ENCODE peak calls at places on chromosomes 1 and 21, in four cellular contexts. S is cardiac muscle cell, D is A549, U is mammary epithelial cell. A is an unnamed sample.

GRCh38 chr1:225191199-225191753 is 236.6 kb downstream of the LBR start:
- DNase-seq in U (no peak), D (no peak), S (no peak), A (no peak)

GRCh38 chr21:44866780-44867179 is 6.7 kb downstream of the PTTG1IP start:
- DNase-seq in D (no peak), S (no peak), U (no peak), A (no peak)

GRCh38 chr1:223774133-223774811 is 61.9 kb downstream of the CAPN2 start:
- DNase-seq in S (no peak), D (no peak), U (no peak), A (no peak)

GRCh38 chr1:219140308-219140877 is 33.3 kb upstream of the LYPLAL1 start:
- DNase-seq in U (no peak), S (no peak), D (no peak), A (no peak)

GRCh38 chr1:37817481-37817880 is 9.5 kb upstream of the YRDC start:
- DNase-seq in D (peak), S (no peak), U (no peak), A (peak)

GRCh38 chr1:26066857-26067256 is 573 bp downstream of the TRIM63 start:
- DNase-seq in S (peak), U (no peak), D (no peak), A (no peak)

GRCh38 chr1:183804916-183805734 is at the start of gene RGL1:
- DNase-seq in U (peak), S (peak), D (peak), A (peak)

GRCh38 chr1:22416555-22417454 is 34.8 kb upstream of the ZBTB40 start:
- DNase-seq in D (peak), S (peak), U (peak), A (peak)

GRCh38 chr21:43827015-43827611 is 37.7 kb downstream of the RRP1 start:
- DNase-seq in U (peak), D (peak), S (no peak), A (peak)

GRCh38 chr1:39609618-39610331 is 29.7 kb downstream of the HEYL start:
- DNase-seq in S (peak), U (peak), D (peak), A (no peak)

GRCh38 chr1:32246888-32247273 is at the start of gene FAM167B:
- DNase-seq in U (no peak), D (no peak), S (no peak), A (peak)

GRCh38 chr1:64471218-64471719 is 1.3 kb downstream of the CACHD1 start:
- DNase-seq in D (no peak), S (peak), U (peak), A (peak)

GRCh38 chr1:82542766-82543165 is 742.0 kb downstream of the ADGRL2 start:
- DNase-seq in S (no peak), D (no peak), U (no peak), A (peak)

GRCh38 chr1:2547210-2548067 is 8.7 kb upstream of the TNFRSF14 start:
- DNase-seq in D (no peak), U (no peak), S (no peak), A (no peak)

GRCh38 chr1:224052767-224053166 is 61.1 kb upstream of the FBXO28 start:
- DNase-seq in S (no peak), D (no peak), U (peak), A (peak)

GRCh38 chr1:208731976-208732821 is 488.0 kb upstream of the PLXNA2 start:
- DNase-seq in D (no peak), U (no peak), S (no peak), A (peak)

GRCh38 chr1:40382601-40383000 is 9.1 kb downstream of the SMAP2 start:
- DNase-seq in D (no peak), S (no peak), U (no peak), A (no peak)

GRCh38 chr1:205357567-205357966 is 845 bp upstream of the KLHDC8A start:
- DNase-seq in S (no peak), U (no peak), D (no peak), A (no peak)

GRCh38 chr1:177780096-177780700 is 189.7 kb downstream of the SEC16B start:
- DNase-seq in U (peak), S (peak), D (peak), A (peak)

GRCh38 chr1:115303364-115303763 is 34.7 kb downstream of the NGF start:
- DNase-seq in S (no peak), U (no peak), D (no peak), A (no peak)

GRCh38 chr1:25204797-25205441 is 27.4 kb downstream of the SYF2 start:
- DNase-seq in D (peak), S (peak), U (peak), A (peak)

GRCh38 chr1:200364121-200364759 is 45.6 kb downstream of the ZNF281 start:
- DNase-seq in D (peak), S (no peak), U (no peak), A (peak)

GRCh38 chr1:212689758-212690540 is 9.7 kb downstream of the BATF3 start:
- DNase-seq in D (no peak), S (no peak), U (no peak), A (no peak)

GRCh38 chr1:147600119-147601111 is 59.1 kb downstream of the BCL9 start:
- DNase-seq in U (peak), D (peak), S (peak), A (peak)

GRCh38 chr1:37472994-37473393 is 1.4 kb upstream of the ZC3H12A start:
- DNase-seq in D (no peak), S (no peak), U (no peak), A (no peak)

GRCh38 chr1:5311634-5312298 is 657.4 kb downstream of the AJAP1 start:
- DNase-seq in S (no peak), U (no peak), D (no peak), A (no peak)

GRCh38 chr1:246618240-246618639 is 52.0 kb downstream of the CNST start:
- DNase-seq in U (no peak), D (no peak), S (no peak), A (no peak)

GRCh38 chr1:234212764-234213406 is 160.4 kb upstream of the COA6 start:
- DNase-seq in D (peak), U (peak), S (peak), A (peak)

GRCh38 chr1:219264557-219264956 is 90.9 kb downstream of the LYPLAL1 start:
- DNase-seq in S (no peak), D (no peak), U (no peak), A (no peak)

GRCh38 chr1:151372411-151372934 is at the start of gene SELENBP1:
- DNase-seq in S (peak), D (peak), U (no peak), A (peak)

GRCh38 chr1:243341074-243341473 is 85.2 kb downstream of the SDCCAG8 start:
- DNase-seq in S (no peak), D (peak), U (no peak), A (no peak)

GRCh38 chr1:172956871-172957270 is 93.9 kb downstream of the TNFSF18 start:
- DNase-seq in S (no peak), D (no peak), U (no peak), A (no peak)

GRCh38 chr1:206489980-206490534 is 17.3 kb upstream of the RASSF5 start:
- DNase-seq in U (peak), D (peak), S (peak), A (peak)

DNA sequence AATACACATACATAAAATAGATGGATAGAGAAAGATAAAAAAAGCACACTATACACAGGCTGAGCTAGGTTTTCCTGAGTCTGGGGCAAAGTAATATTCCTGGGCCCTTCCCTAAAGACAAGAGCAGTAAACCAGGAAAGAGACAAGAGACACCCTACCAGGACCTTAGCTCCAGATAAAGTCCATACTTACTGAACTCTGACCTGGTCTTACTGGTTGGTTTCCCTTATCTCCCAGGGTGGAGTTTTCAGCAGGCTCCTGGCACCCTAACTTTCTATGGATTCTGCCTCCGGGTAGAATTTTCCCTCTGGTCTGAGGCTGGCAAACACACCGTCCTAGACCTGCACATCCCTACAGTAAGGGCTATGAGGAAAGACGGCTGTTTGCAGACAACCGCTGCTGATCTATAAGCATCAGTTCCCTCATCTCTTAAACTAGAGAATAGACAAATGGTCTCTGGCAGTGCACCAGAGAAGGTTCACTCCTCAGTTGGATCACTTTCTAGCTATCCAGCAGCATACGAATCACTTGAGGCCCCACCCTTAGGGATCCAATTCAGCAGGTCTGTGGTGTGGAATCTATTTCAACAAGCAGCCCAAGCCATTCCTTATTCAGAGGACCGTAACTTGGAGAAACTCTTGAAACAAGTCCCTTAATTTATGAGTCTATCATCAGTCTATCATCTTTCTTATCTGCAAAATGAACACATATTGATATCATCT is 52.0 kb downstream of the ARHGEF11 start:
- DNase-seq in U (peak), D (no peak), S (no peak), A (peak)
- H3K4me3 ChIP-seq in U (no peak), D (no peak), S (no peak), A (no peak)

GRCh38 chr1:166167395-166167922 is 658 bp upstream of the FAM78B start:
- DNase-seq in D (no peak), U (no peak), S (no peak), A (no peak)
- H3K4me3 ChIP-seq in D (peak), U (peak), S (peak), A (peak)

GRCh38 chr1:30823969-30824735 is 66.6 kb upstream of the LAPTM5 start:
- DNase-seq in D (peak), U (peak), S (peak), A (peak)
- H3K4me3 ChIP-seq in D (peak), U (peak), S (peak), A (peak)

DNA sequence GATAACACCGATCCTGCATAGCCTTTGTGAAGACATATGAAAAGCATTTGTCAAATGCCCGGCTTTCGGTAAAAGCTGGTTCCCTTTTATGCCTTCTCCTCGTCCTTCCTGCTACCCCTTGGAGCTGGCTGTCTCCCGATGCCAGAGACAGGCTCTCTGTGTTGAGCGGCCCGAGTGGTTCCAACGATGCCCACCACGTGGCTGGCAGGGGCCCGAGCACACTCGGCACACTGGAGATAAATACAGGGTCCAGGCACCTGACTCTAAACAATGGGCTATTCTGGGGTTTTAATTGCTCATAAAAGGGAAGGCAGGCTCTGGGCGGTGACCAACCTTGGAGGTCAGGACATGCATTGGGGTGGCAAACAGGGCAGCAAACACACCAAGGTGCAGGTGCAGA is 207.1 kb downstream of the HIVEP3 start:
- DNase-seq in U (no peak), D (no peak), S (no peak), A (no peak)
- H3K4me3 ChIP-seq in U (no peak), D (no peak), S (no peak), A (no peak)

A was measured in bronchial epithelial cell.